ENCODE peak calls at places on chromosomes 3 and 15, in seven cellular contexts. One of them, this sample, is unnamed.
A peak's percentile ranks its signal among the peaks of the same experiment; 100 is the strongest.

GRCh38 chr3:148214695-148215094 is 483.0 kb upstream of the AGTR1 start:
- DNase-seq in AG10803: no peak
- DNase-seq in skeletal muscle cell: no peak
- DNase-seq in body of pancreas: no peak
- DNase-seq in cardiac muscle cell: no peak
- DNase-seq in lung: no peak
- DNase-seq in GM23338: no peak
- DNase-seq in this sample: no peak

GRCh38 chr3:86988235-86988634 is 2.7 kb downstream of the VGLL3 start:
- DNase-seq in AG10803: peak; percentile 86
- DNase-seq in skeletal muscle cell: peak; percentile 57
- DNase-seq in body of pancreas: no peak
- DNase-seq in cardiac muscle cell: no peak
- DNase-seq in lung: no peak
- DNase-seq in GM23338: no peak
- DNase-seq in this sample: peak; percentile 78

GRCh38 chr3:194827486-194827885 is 141.8 kb downstream of the FAM43A start:
- DNase-seq in AG10803: no peak
- DNase-seq in skeletal muscle cell: no peak
- DNase-seq in body of pancreas: no peak
- DNase-seq in cardiac muscle cell: no peak
- DNase-seq in lung: no peak
- DNase-seq in GM23338: no peak
- DNase-seq in this sample: no peak

GRCh38 chr15:81523867-81524266 is 149.9 kb upstream of the TMC3 start:
- DNase-seq in AG10803: no peak
- DNase-seq in skeletal muscle cell: no peak
- DNase-seq in body of pancreas: no peak
- DNase-seq in cardiac muscle cell: no peak
- DNase-seq in lung: no peak
- DNase-seq in GM23338: peak; percentile 39
- DNase-seq in this sample: no peak

GRCh38 chr3:172522871-172523818 is at the start of gene TNFSF10:
- DNase-seq in AG10803: peak; percentile 53
- DNase-seq in skeletal muscle cell: no peak
- DNase-seq in body of pancreas: peak; percentile 73
- DNase-seq in cardiac muscle cell: peak; percentile 3
- DNase-seq in lung: peak; percentile 66
- DNase-seq in GM23338: peak; percentile 58
- DNase-seq in this sample: no peak

GRCh38 chr15:70974004-70974832 is 81.6 kb downstream of the LRRC49 start:
- DNase-seq in AG10803: peak; percentile 68
- DNase-seq in skeletal muscle cell: peak; percentile 25
- DNase-seq in body of pancreas: no peak
- DNase-seq in cardiac muscle cell: peak; percentile 25
- DNase-seq in lung: no peak
- DNase-seq in GM23338: peak; percentile 67
- DNase-seq in this sample: peak; percentile 49

GRCh38 chr15:39270976-39271375 is 309.9 kb upstream of the THBS1 start:
- DNase-seq in AG10803: peak; percentile 99
- DNase-seq in skeletal muscle cell: peak; percentile 94
- DNase-seq in body of pancreas: peak; percentile 54
- DNase-seq in cardiac muscle cell: no peak
- DNase-seq in lung: no peak
- DNase-seq in GM23338: no peak
- DNase-seq in this sample: peak; percentile 97

GRCh38 chr3:60650171-60650570 is 601.1 kb downstream of the FHIT start:
- DNase-seq in AG10803: peak; percentile 4
- DNase-seq in skeletal muscle cell: no peak
- DNase-seq in body of pancreas: no peak
- DNase-seq in cardiac muscle cell: no peak
- DNase-seq in lung: no peak
- DNase-seq in GM23338: no peak
- DNase-seq in this sample: no peak

GRCh38 chr3:38510631-38511030 is 14.5 kb downstream of the EXOG start:
- DNase-seq in AG10803: no peak
- DNase-seq in skeletal muscle cell: no peak
- DNase-seq in body of pancreas: no peak
- DNase-seq in cardiac muscle cell: no peak
- DNase-seq in lung: no peak
- DNase-seq in GM23338: no peak
- DNase-seq in this sample: no peak

GRCh38 chr3:118932822-118933558 is 101.7 kb downstream of the IGSF11 start:
- DNase-seq in AG10803: peak; percentile 8
- DNase-seq in skeletal muscle cell: no peak
- DNase-seq in body of pancreas: peak; percentile 63
- DNase-seq in cardiac muscle cell: no peak
- DNase-seq in lung: peak; percentile 30
- DNase-seq in GM23338: no peak
- DNase-seq in this sample: no peak

GRCh38 chr15:51051776-51052175 is 42.9 kb downstream of the TNFAIP8L3 start:
- DNase-seq in AG10803: peak; percentile 46
- DNase-seq in skeletal muscle cell: no peak
- DNase-seq in body of pancreas: no peak
- DNase-seq in cardiac muscle cell: no peak
- DNase-seq in lung: peak; percentile 37
- DNase-seq in GM23338: no peak
- DNase-seq in this sample: no peak

GRCh38 chr15:39202641-39203040 is 378.2 kb upstream of the THBS1 start:
- DNase-seq in AG10803: peak; percentile 63
- DNase-seq in skeletal muscle cell: peak; percentile 39
- DNase-seq in body of pancreas: no peak
- DNase-seq in cardiac muscle cell: no peak
- DNase-seq in lung: no peak
- DNase-seq in GM23338: no peak
- DNase-seq in this sample: no peak

GRCh38 chr15:91422704-91423254 is 322.7 kb downstream of the SV2B start:
- DNase-seq in AG10803: no peak
- DNase-seq in skeletal muscle cell: no peak
- DNase-seq in body of pancreas: no peak
- DNase-seq in cardiac muscle cell: no peak
- DNase-seq in lung: no peak
- DNase-seq in GM23338: peak; percentile 35
- DNase-seq in this sample: no peak

GRCh38 chr15:80507638-80508316 is 103.6 kb downstream of the ARNT2 start:
- DNase-seq in AG10803: peak; percentile 100
- DNase-seq in skeletal muscle cell: peak; percentile 59
- DNase-seq in body of pancreas: no peak
- DNase-seq in cardiac muscle cell: no peak
- DNase-seq in lung: no peak
- DNase-seq in GM23338: no peak
- DNase-seq in this sample: peak; percentile 89

GRCh38 chr3:29167180-29167579 is 113.7 kb upstream of the RBMS3 start:
- DNase-seq in AG10803: no peak
- DNase-seq in skeletal muscle cell: no peak
- DNase-seq in body of pancreas: no peak
- DNase-seq in cardiac muscle cell: no peak
- DNase-seq in lung: no peak
- DNase-seq in GM23338: no peak
- DNase-seq in this sample: no peak

GRCh38 chr3:30539772-30540171 is 66.6 kb upstream of the TGFBR2 start:
- DNase-seq in AG10803: no peak
- DNase-seq in skeletal muscle cell: no peak
- DNase-seq in body of pancreas: no peak
- DNase-seq in cardiac muscle cell: no peak
- DNase-seq in lung: no peak
- DNase-seq in GM23338: no peak
- DNase-seq in this sample: no peak

GRCh38 chr3:185931777-185932176 is 6.0 kb downstream of the TRA2B start:
- DNase-seq in AG10803: no peak
- DNase-seq in skeletal muscle cell: no peak
- DNase-seq in body of pancreas: no peak
- DNase-seq in cardiac muscle cell: no peak
- DNase-seq in lung: no peak
- DNase-seq in GM23338: no peak
- DNase-seq in this sample: no peak

GRCh38 chr3:12954891-12955650 is 113.7 kb upstream of the RPL32 start:
- DNase-seq in AG10803: peak; percentile 62
- DNase-seq in skeletal muscle cell: no peak
- DNase-seq in body of pancreas: peak; percentile 87
- DNase-seq in cardiac muscle cell: no peak
- DNase-seq in lung: peak; percentile 67
- DNase-seq in GM23338: no peak
- DNase-seq in this sample: no peak

GRCh38 chr15:40871749-40872617 is 2.1 kb downstream of the RHOV start:
- DNase-seq in AG10803: no peak
- DNase-seq in skeletal muscle cell: no peak
- DNase-seq in body of pancreas: peak; percentile 98
- DNase-seq in cardiac muscle cell: no peak
- DNase-seq in lung: peak; percentile 59
- DNase-seq in GM23338: peak; percentile 80
- DNase-seq in this sample: no peak

GRCh38 chr3:134201201-134202130 is 49.2 kb downstream of the RYK start:
- DNase-seq in AG10803: peak; percentile 83
- DNase-seq in skeletal muscle cell: peak; percentile 78
- DNase-seq in body of pancreas: no peak
- DNase-seq in cardiac muscle cell: no peak
- DNase-seq in lung: no peak
- DNase-seq in GM23338: no peak
- DNase-seq in this sample: peak; percentile 59

GRCh38 chr3:170476291-170476690 is 57.6 kb downstream of the CLDN11 start:
- DNase-seq in AG10803: no peak
- DNase-seq in skeletal muscle cell: no peak
- DNase-seq in body of pancreas: no peak
- DNase-seq in cardiac muscle cell: no peak
- DNase-seq in lung: no peak
- DNase-seq in GM23338: no peak
- DNase-seq in this sample: no peak

GRCh38 chr3:117036259-117036799 is 326.8 kb downstream of the TUSC7 start:
- DNase-seq in AG10803: peak; percentile 36
- DNase-seq in skeletal muscle cell: peak; percentile 86
- DNase-seq in body of pancreas: peak; percentile 30
- DNase-seq in cardiac muscle cell: no peak
- DNase-seq in lung: peak; percentile 41
- DNase-seq in GM23338: no peak
- DNase-seq in this sample: peak; percentile 61
- H3K4me3 ChIP-seq in AG10803: no peak overlapping the region
- H3K4me3 ChIP-seq in skeletal muscle cell: no peak overlapping the region
- H3K4me3 ChIP-seq in body of pancreas: no peak overlapping the region
- H3K4me3 ChIP-seq in cardiac muscle cell: no peak overlapping the region
- H3K4me3 ChIP-seq in lung: no peak overlapping the region
- H3K4me3 ChIP-seq in GM23338: no peak overlapping the region
- H3K4me3 ChIP-seq in this sample: no peak overlapping the region

GRCh38 chr15:31360158-31360561 is 33.5 kb downstream of the KLF13 start:
- DNase-seq in AG10803: no peak
- DNase-seq in skeletal muscle cell: no peak
- DNase-seq in body of pancreas: no peak
- DNase-seq in cardiac muscle cell: no peak
- DNase-seq in lung: no peak
- DNase-seq in GM23338: no peak
- DNase-seq in this sample: no peak

GRCh38 chr15:31362886-31363285 is 36.3 kb downstream of the KLF13 start:
- DNase-seq in AG10803: no peak
- DNase-seq in skeletal muscle cell: no peak
- DNase-seq in body of pancreas: no peak
- DNase-seq in cardiac muscle cell: no peak
- DNase-seq in lung: no peak
- DNase-seq in GM23338: no peak
- DNase-seq in this sample: no peak

GRCh38 chr15:31360843-31361763 is 34.5 kb downstream of the KLF13 start:
- DNase-seq in AG10803: no peak
- DNase-seq in skeletal muscle cell: no peak
- DNase-seq in body of pancreas: peak; percentile 87
- DNase-seq in cardiac muscle cell: no peak
- DNase-seq in lung: peak; percentile 60
- DNase-seq in GM23338: peak; percentile 48
- DNase-seq in this sample: no peak

GRCh38 chr15:31361764-31362120 is 35.1 kb downstream of the KLF13 start:
- DNase-seq in AG10803: no peak
- DNase-seq in skeletal muscle cell: no peak
- DNase-seq in body of pancreas: no peak
- DNase-seq in cardiac muscle cell: peak; percentile 73
- DNase-seq in lung: no peak
- DNase-seq in GM23338: peak; percentile 48
- DNase-seq in this sample: no peak

GRCh38 chr15:31362121-31362520 is 35.5 kb downstream of the KLF13 start:
- DNase-seq in AG10803: no peak
- DNase-seq in skeletal muscle cell: no peak
- DNase-seq in body of pancreas: no peak
- DNase-seq in cardiac muscle cell: no peak
- DNase-seq in lung: no peak
- DNase-seq in GM23338: no peak
- DNase-seq in this sample: no peak
- H3K4me3 ChIP-seq in AG10803: no peak overlapping the region
- H3K4me3 ChIP-seq in skeletal muscle cell: no peak overlapping the region
- H3K4me3 ChIP-seq in body of pancreas: no peak overlapping the region
- H3K4me3 ChIP-seq in cardiac muscle cell: no peak overlapping the region
- H3K4me3 ChIP-seq in lung: no peak overlapping the region
- H3K4me3 ChIP-seq in GM23338: peak overlapping the region; percentile 29
- H3K4me3 ChIP-seq in this sample: no peak overlapping the region

DNA sequence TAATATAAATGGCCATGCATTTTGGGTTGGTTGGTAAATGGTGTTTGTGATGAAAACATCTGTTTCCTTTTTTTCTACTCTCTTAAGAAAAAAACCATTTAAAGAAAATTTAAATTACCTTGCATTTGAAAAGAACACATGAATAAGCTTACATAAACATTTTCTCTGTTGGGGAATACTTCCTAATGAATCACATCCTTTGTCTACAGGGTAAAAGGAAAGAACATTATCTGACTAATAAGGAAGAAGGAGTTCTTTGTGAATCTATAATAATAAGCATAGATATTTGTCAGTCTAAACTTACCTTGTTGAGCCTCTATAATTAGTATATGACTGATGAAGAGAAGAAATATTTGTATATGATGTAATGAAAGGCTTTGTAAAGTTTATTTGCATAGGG is 254.1 kb upstream of the ZNF717 start:
- DNase-seq in AG10803: no peak
- DNase-seq in skeletal muscle cell: no peak
- DNase-seq in body of pancreas: no peak
- DNase-seq in cardiac muscle cell: no peak
- DNase-seq in lung: no peak
- DNase-seq in GM23338: peak; percentile 58
- DNase-seq in this sample: no peak
- H3K4me3 ChIP-seq in AG10803: no peak overlapping the region
- H3K4me3 ChIP-seq in skeletal muscle cell: no peak overlapping the region
- H3K4me3 ChIP-seq in body of pancreas: no peak overlapping the region
- H3K4me3 ChIP-seq in cardiac muscle cell: no peak overlapping the region
- H3K4me3 ChIP-seq in lung: no peak overlapping the region
- H3K4me3 ChIP-seq in GM23338: peak overlapping the region; percentile 0
- H3K4me3 ChIP-seq in this sample: no peak overlapping the region

DNA sequence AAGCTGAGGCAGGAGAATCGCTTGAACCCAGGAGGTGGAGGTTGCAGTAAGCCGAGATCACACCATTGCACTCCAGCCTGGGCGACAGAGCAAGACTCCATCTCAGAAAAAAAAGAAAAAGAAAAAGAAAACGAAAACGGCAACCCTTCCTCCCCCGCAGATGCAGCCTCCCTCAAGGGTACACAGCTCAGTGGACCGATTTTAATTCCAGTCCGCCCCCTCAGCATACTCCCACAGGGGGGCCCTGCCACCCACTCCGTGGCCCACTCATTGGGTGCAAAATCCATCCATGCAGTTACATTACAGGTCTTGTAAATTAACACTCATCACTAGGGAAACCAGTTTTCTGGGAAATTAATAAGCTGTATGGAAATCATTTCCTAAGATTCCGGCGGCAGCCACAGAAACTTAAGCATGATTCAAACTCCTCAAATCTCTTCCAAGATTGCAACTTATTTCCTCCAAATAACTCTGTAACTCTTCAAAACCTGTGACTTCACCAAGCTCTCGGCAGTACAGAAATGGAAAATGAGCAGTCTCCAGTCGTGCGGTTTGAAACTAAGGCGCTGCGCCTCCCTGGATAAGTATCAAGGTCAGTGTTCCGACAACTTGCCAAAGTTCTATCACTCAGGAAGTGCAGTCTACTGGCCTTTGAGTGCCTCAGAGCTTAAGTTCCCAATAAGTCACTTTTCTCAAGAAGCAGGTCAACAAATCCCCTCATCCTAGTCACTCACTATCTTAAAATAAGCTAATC is 24.6 kb upstream of the KLHL6 start:
- DNase-seq in AG10803: peak; percentile 61
- DNase-seq in skeletal muscle cell: peak; percentile 4
- DNase-seq in body of pancreas: peak; percentile 63
- DNase-seq in cardiac muscle cell: no peak
- DNase-seq in lung: no peak
- DNase-seq in GM23338: no peak
- DNase-seq in this sample: no peak
- H3K4me3 ChIP-seq in AG10803: peak overlapping the region; percentile 39
- H3K4me3 ChIP-seq in skeletal muscle cell: no peak overlapping the region
- H3K4me3 ChIP-seq in body of pancreas: no peak overlapping the region
- H3K4me3 ChIP-seq in cardiac muscle cell: no peak overlapping the region
- H3K4me3 ChIP-seq in lung: no peak overlapping the region
- H3K4me3 ChIP-seq in GM23338: no peak overlapping the region
- H3K4me3 ChIP-seq in this sample: no peak overlapping the region

This sample was measured in AG04449.